ENCODE peak calls at places on chromosome 20, in eight cellular contexts. One of them, this sample, is unnamed.

GRCh38 chr20:47330933-47331708 is 25.4 kb downstream of the ZMYND8 start:
- DNase-seq in endothelial cell of umbilical vein: peak; percentile 87
- DNase-seq in HCT116: peak; percentile 76
- DNase-seq in GM12878: no peak
- DNase-seq in K562: peak; percentile 79
- DNase-seq in SK-N-SH: no peak
- DNase-seq in HepG2: no peak
- DNase-seq in H1: no peak
- DNase-seq in this sample: no peak

GRCh38 chr20:62698231-62698630 is 10.4 kb upstream of the NTSR1 start:
- DNase-seq in endothelial cell of umbilical vein: no peak
- DNase-seq in HCT116: no peak
- DNase-seq in GM12878: no peak
- DNase-seq in K562: no peak
- DNase-seq in SK-N-SH: no peak
- DNase-seq in HepG2: no peak
- DNase-seq in H1: no peak
- DNase-seq in this sample: no peak

GRCh38 chr20:15555913-15556312 is 1017.3 kb downstream of the KIF16B start:
- DNase-seq in endothelial cell of umbilical vein: no peak
- DNase-seq in HCT116: no peak
- DNase-seq in GM12878: no peak
- DNase-seq in K562: no peak
- DNase-seq in SK-N-SH: peak; percentile 25
- DNase-seq in HepG2: no peak
- DNase-seq in H1: no peak
- DNase-seq in this sample: no peak

GRCh38 chr20:49929142-49929494 is 7.1 kb upstream of the RNF114 start:
- DNase-seq in endothelial cell of umbilical vein: no peak
- DNase-seq in HCT116: no peak
- DNase-seq in GM12878: no peak
- DNase-seq in K562: no peak
- DNase-seq in SK-N-SH: no peak
- DNase-seq in HepG2: no peak
- DNase-seq in H1: no peak
- DNase-seq in this sample: no peak

GRCh38 chr20:53872561-53873248 is 197.7 kb downstream of the BCAS1 start:
- DNase-seq in endothelial cell of umbilical vein: no peak
- DNase-seq in HCT116: no peak
- DNase-seq in GM12878: peak; percentile 70
- DNase-seq in K562: no peak
- DNase-seq in SK-N-SH: no peak
- DNase-seq in HepG2: no peak
- DNase-seq in H1: no peak
- DNase-seq in this sample: no peak

GRCh38 chr20:6164421-6165341 is 41.9 kb upstream of the FERMT1 start:
- DNase-seq in endothelial cell of umbilical vein: no peak
- DNase-seq in HCT116: peak; percentile 15
- DNase-seq in GM12878: no peak
- DNase-seq in K562: no peak
- DNase-seq in SK-N-SH: no peak
- DNase-seq in HepG2: no peak
- DNase-seq in H1: no peak
- DNase-seq in this sample: no peak

GRCh38 chr20:62922451-62922921 is 3.8 kb downstream of the DIDO1 start:
- DNase-seq in endothelial cell of umbilical vein: no peak
- DNase-seq in HCT116: no peak
- DNase-seq in GM12878: no peak
- DNase-seq in K562: no peak
- DNase-seq in SK-N-SH: no peak
- DNase-seq in HepG2: no peak
- DNase-seq in H1: no peak
- DNase-seq in this sample: no peak

GRCh38 chr20:8254911-8255582 is 123.0 kb downstream of the PLCB1 start:
- DNase-seq in endothelial cell of umbilical vein: peak; percentile 28
- DNase-seq in HCT116: no peak
- DNase-seq in GM12878: no peak
- DNase-seq in K562: no peak
- DNase-seq in SK-N-SH: no peak
- DNase-seq in HepG2: no peak
- DNase-seq in H1: no peak
- DNase-seq in this sample: no peak

GRCh38 chr20:63355781-63356295 is 5.3 kb downstream of the CHRNA4 start:
- DNase-seq in endothelial cell of umbilical vein: no peak
- DNase-seq in HCT116: no peak
- DNase-seq in GM12878: no peak
- DNase-seq in K562: no peak
- DNase-seq in SK-N-SH: no peak
- DNase-seq in HepG2: no peak
- DNase-seq in H1: no peak
- DNase-seq in this sample: no peak

GRCh38 chr20:7736336-7736735 is 203.9 kb downstream of the HAO1 start:
- DNase-seq in endothelial cell of umbilical vein: peak; percentile 67
- DNase-seq in HCT116: no peak
- DNase-seq in GM12878: no peak
- DNase-seq in K562: no peak
- DNase-seq in SK-N-SH: no peak
- DNase-seq in HepG2: no peak
- DNase-seq in H1: no peak
- DNase-seq in this sample: no peak

GRCh38 chr20:31608256-31608980 is 3.3 kb downstream of the ID1 start:
- DNase-seq in endothelial cell of umbilical vein: peak; percentile 81
- DNase-seq in HCT116: peak; percentile 91
- DNase-seq in GM12878: no peak
- DNase-seq in K562: peak; percentile 74
- DNase-seq in SK-N-SH: peak; percentile 81
- DNase-seq in HepG2: peak; percentile 100
- DNase-seq in H1: peak; percentile 87
- DNase-seq in this sample: no peak

GRCh38 chr20:52943185-52943841 is 28.8 kb upstream of the TSHZ2 start:
- DNase-seq in endothelial cell of umbilical vein: no peak
- DNase-seq in HCT116: no peak
- DNase-seq in GM12878: no peak
- DNase-seq in K562: no peak
- DNase-seq in SK-N-SH: no peak
- DNase-seq in HepG2: peak; percentile 31
- DNase-seq in H1: no peak
- DNase-seq in this sample: no peak

GRCh38 chr20:35146299-35146921 is 726 bp downstream of the EDEM2 start:
- DNase-seq in endothelial cell of umbilical vein: peak; percentile 42
- DNase-seq in HCT116: no peak
- DNase-seq in GM12878: no peak
- DNase-seq in K562: peak; percentile 54
- DNase-seq in SK-N-SH: peak; percentile 71
- DNase-seq in HepG2: peak; percentile 56
- DNase-seq in H1: no peak
- DNase-seq in this sample: no peak

GRCh38 chr20:40706977-40707582 is 18.0 kb upstream of the MAFB start:
- DNase-seq in endothelial cell of umbilical vein: no peak
- DNase-seq in HCT116: peak; percentile 33
- DNase-seq in GM12878: no peak
- DNase-seq in K562: no peak
- DNase-seq in SK-N-SH: no peak
- DNase-seq in HepG2: peak; percentile 91
- DNase-seq in H1: peak; percentile 59
- DNase-seq in this sample: no peak

GRCh38 chr20:15922556-15922955 is 650.7 kb downstream of the KIF16B start:
- DNase-seq in endothelial cell of umbilical vein: no peak
- DNase-seq in HCT116: no peak
- DNase-seq in GM12878: no peak
- DNase-seq in K562: no peak
- DNase-seq in SK-N-SH: no peak
- DNase-seq in HepG2: no peak
- DNase-seq in H1: no peak
- DNase-seq in this sample: no peak

GRCh38 chr20:39269031-39269461 is 306.9 kb downstream of the DHX35 start:
- DNase-seq in endothelial cell of umbilical vein: no peak
- DNase-seq in HCT116: peak; percentile 13
- DNase-seq in GM12878: no peak
- DNase-seq in K562: peak; percentile 78
- DNase-seq in SK-N-SH: peak; percentile 77
- DNase-seq in HepG2: peak; percentile 29
- DNase-seq in H1: peak; percentile 92
- DNase-seq in this sample: no peak

GRCh38 chr20:53869466-53870258 is 200.7 kb downstream of the BCAS1 start:
- DNase-seq in endothelial cell of umbilical vein: peak; percentile 82
- DNase-seq in HCT116: peak; percentile 84
- DNase-seq in GM12878: peak; percentile 91
- DNase-seq in K562: peak; percentile 55
- DNase-seq in SK-N-SH: peak; percentile 38
- DNase-seq in HepG2: peak; percentile 96
- DNase-seq in H1: no peak
- DNase-seq in this sample: no peak

GRCh38 chr20:63968928-63969760 is 586 bp downstream of the ZNF512B start:
- DNase-seq in endothelial cell of umbilical vein: no peak
- DNase-seq in HCT116: no peak
- DNase-seq in GM12878: no peak
- DNase-seq in K562: peak; percentile 47
- DNase-seq in SK-N-SH: peak; percentile 86
- DNase-seq in HepG2: peak; percentile 81
- DNase-seq in H1: peak; percentile 76
- DNase-seq in this sample: no peak

GRCh38 chr20:44025756-44026155 is 111.1 kb downstream of the TOX2 start:
- DNase-seq in endothelial cell of umbilical vein: no peak
- DNase-seq in HCT116: no peak
- DNase-seq in GM12878: no peak
- DNase-seq in K562: no peak
- DNase-seq in SK-N-SH: no peak
- DNase-seq in HepG2: no peak
- DNase-seq in H1: peak; percentile 27
- DNase-seq in this sample: no peak

GRCh38 chr20:4476903-4477302 is 244.8 kb upstream of the PRND start:
- DNase-seq in endothelial cell of umbilical vein: no peak
- DNase-seq in HCT116: no peak
- DNase-seq in GM12878: no peak
- DNase-seq in K562: no peak
- DNase-seq in SK-N-SH: no peak
- DNase-seq in HepG2: no peak
- DNase-seq in H1: no peak
- DNase-seq in this sample: no peak

GRCh38 chr20:15061955-15062354 is 724.5 kb upstream of the FLRT3 start:
- DNase-seq in endothelial cell of umbilical vein: no peak
- DNase-seq in HCT116: no peak
- DNase-seq in GM12878: no peak
- DNase-seq in K562: no peak
- DNase-seq in SK-N-SH: no peak
- DNase-seq in HepG2: peak; percentile 97
- DNase-seq in H1: no peak
- DNase-seq in this sample: no peak

GRCh38 chr20:48722737-48723191 is 105.0 kb downstream of the PREX1 start:
- DNase-seq in endothelial cell of umbilical vein: peak; percentile 33
- DNase-seq in HCT116: no peak
- DNase-seq in GM12878: no peak
- DNase-seq in K562: no peak
- DNase-seq in SK-N-SH: no peak
- DNase-seq in HepG2: peak; percentile 34
- DNase-seq in H1: no peak
- DNase-seq in this sample: no peak
- TF ChIP-seq POLR2AphosphoS5 in endothelial cell of umbilical vein: no peak
- TF ChIP-seq POLR2AphosphoS5 in HCT116: no peak
- TF ChIP-seq POLR2AphosphoS5 in GM12878: no peak
- TF ChIP-seq POLR2AphosphoS5 in K562: no peak
- TF ChIP-seq POLR2AphosphoS5 in SK-N-SH: no peak
- TF ChIP-seq POLR2AphosphoS5 in HepG2: no peak
- TF ChIP-seq POLR2AphosphoS5 in H1: no peak
- TF ChIP-seq POLR2AphosphoS5 in this sample: no peak

GRCh38 chr20:1993986-1994385 is at the start of gene PDYN:
- DNase-seq in endothelial cell of umbilical vein: no peak
- DNase-seq in HCT116: no peak
- DNase-seq in GM12878: no peak
- DNase-seq in K562: no peak
- DNase-seq in SK-N-SH: no peak
- DNase-seq in HepG2: no peak
- DNase-seq in H1: no peak
- DNase-seq in this sample: no peak
- H3K9ac ChIP-seq in endothelial cell of umbilical vein: no peak within 1 kb of the TSS
- H3K9ac ChIP-seq in HCT116: no peak within 1 kb of the TSS
- H3K9ac ChIP-seq in GM12878: no peak within 1 kb of the TSS
- H3K9ac ChIP-seq in K562: no peak within 1 kb of the TSS
- H3K9ac ChIP-seq in SK-N-SH: no peak within 1 kb of the TSS
- H3K9ac ChIP-seq in HepG2: no peak within 1 kb of the TSS
- H3K9ac ChIP-seq in H1: no peak within 1 kb of the TSS
- H3K9ac ChIP-seq in this sample: no peak within 1 kb of the TSS

DNA sequence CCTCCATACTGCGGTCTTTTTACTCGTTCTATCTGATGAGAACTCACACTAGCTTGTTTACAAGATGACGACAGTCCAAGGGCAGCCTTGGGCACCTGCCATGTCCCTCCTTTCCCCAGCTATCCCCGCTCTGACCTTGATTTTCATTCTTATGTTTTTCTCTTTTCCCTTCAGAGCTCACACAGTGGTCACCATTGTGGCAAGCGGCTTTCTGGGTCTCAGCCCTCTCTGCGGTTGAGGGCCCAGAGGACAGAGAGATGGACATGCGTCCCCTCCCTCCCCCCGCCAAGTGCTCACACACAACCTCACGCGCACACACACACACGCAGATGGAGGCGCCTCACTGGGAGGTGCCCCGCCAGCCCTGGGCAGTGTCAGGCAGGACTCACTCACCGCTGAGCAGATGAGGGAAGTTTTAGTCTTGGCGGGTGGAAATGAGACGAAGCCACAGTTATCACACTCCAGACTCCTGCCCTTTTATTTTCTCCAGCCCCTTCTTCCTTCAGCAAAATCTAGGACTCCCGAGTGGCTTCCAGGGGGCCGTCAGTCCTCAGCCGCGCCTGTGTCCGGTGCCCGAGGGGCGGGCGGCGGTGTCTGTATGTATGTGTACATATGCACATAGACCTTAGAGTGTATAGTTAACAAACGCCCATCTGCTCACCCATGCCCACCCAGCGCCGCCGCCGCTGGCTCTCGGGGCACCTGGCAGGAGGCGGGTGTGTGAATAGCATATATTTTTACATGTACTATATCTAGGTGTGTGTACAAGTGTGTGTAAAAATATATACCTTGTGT is 13.8 kb upstream of the MYL9 start:
- DNase-seq in endothelial cell of umbilical vein: no peak
- DNase-seq in HCT116: no peak
- DNase-seq in GM12878: no peak
- DNase-seq in K562: no peak
- DNase-seq in SK-N-SH: no peak
- DNase-seq in HepG2: no peak
- DNase-seq in H1: no peak
- DNase-seq in this sample: no peak
- TF ChIP-seq POLR2AphosphoS5 in endothelial cell of umbilical vein: no peak
- TF ChIP-seq POLR2AphosphoS5 in HCT116: no peak
- TF ChIP-seq POLR2AphosphoS5 in GM12878: no peak
- TF ChIP-seq POLR2AphosphoS5 in K562: no peak
- TF ChIP-seq POLR2AphosphoS5 in SK-N-SH: no peak
- TF ChIP-seq POLR2AphosphoS5 in HepG2: no peak
- TF ChIP-seq POLR2AphosphoS5 in H1: no peak
- TF ChIP-seq POLR2AphosphoS5 in this sample: no peak

GRCh38 chr20:12047838-12048432 is 130.2 kb downstream of the BTBD3 start:
- DNase-seq in endothelial cell of umbilical vein: peak; percentile 30
- DNase-seq in HCT116: no peak
- DNase-seq in GM12878: no peak
- DNase-seq in K562: no peak
- DNase-seq in SK-N-SH: no peak
- DNase-seq in HepG2: no peak
- DNase-seq in H1: no peak
- DNase-seq in this sample: no peak
- H3K9ac ChIP-seq in endothelial cell of umbilical vein: no peak overlapping the region
- H3K9ac ChIP-seq in HCT116: no peak overlapping the region
- H3K9ac ChIP-seq in GM12878: no peak overlapping the region
- H3K9ac ChIP-seq in K562: no peak overlapping the region
- H3K9ac ChIP-seq in SK-N-SH: no peak overlapping the region
- H3K9ac ChIP-seq in HepG2: no peak overlapping the region
- H3K9ac ChIP-seq in H1: no peak overlapping the region
- H3K9ac ChIP-seq in this sample: no peak overlapping the region